ENCODE peak calls at places on chromosomes 11 and 22, in five cellular contexts. A is Caco-2, U is tibial nerve, X is glutamatergic neuron, K is pancreas. I is an unnamed sample.
A peak's percentile ranks its signal among the peaks of the same experiment; 100 is the strongest.

GRCh38 chr11:35814026-35814425 is 129.8 kb upstream of the LDLRAD3 start:
- DNase-seq in A (no peak), U (no peak), X (no peak), K (no peak), I (no peak)

GRCh38 chr11:134398644-134399292 is 13.3 kb downstream of the B3GAT1 start:
- DNase-seq in A (no peak), U (no peak), X (peak; percentile 61), K (no peak), I (no peak)

GRCh38 chr11:76824980-76825725 is 35.6 kb upstream of the ACER3 start:
- DNase-seq in A (no peak), U (no peak), X (no peak), K (no peak), I (no peak)

GRCh38 chr11:14578551-14578956 is 58.4 kb upstream of the PSMA1 start:
- DNase-seq in A (no peak), U (peak; percentile 16), X (no peak), K (peak; percentile 32), I (peak; percentile 18)

GRCh38 chr22:24181088-24181995 is at the start of gene SUSD2:
- DNase-seq in A (peak; percentile 62), U (no peak), X (peak; percentile 92), K (no peak), I (no peak)

GRCh38 chr11:122741613-122742012 is 86.1 kb downstream of the UBASH3B start:
- DNase-seq in A (no peak), U (peak; percentile 46), X (no peak), K (peak; percentile 51), I (no peak)

GRCh38 chr22:44291265-44292006 is 21.3 kb downstream of the SHISAL1 start:
- DNase-seq in A (no peak), U (no peak), X (no peak), K (no peak), I (no peak)

GRCh38 chr22:20654343-20655208 is 119.3 kb upstream of the SERPIND1 start:
- DNase-seq in A (no peak), U (no peak), X (no peak), K (no peak), I (no peak)

GRCh38 chr11:86152006-86152862 is 83.3 kb upstream of the PICALM start:
- DNase-seq in A (no peak), U (no peak), X (no peak), K (no peak), I (no peak)

GRCh38 chr11:62269654-62270278 is at the start of gene SCGB2A2:
- DNase-seq in A (peak; percentile 8), U (no peak), X (no peak), K (no peak), I (no peak)

GRCh38 chr22:37175414-37176144 is 12.5 kb downstream of the C1QTNF6 start:
- DNase-seq in A (no peak), U (no peak), X (peak; percentile 4), K (no peak), I (no peak)

GRCh38 chr11:12675951-12676711 is 1.9 kb downstream of the TEAD1 start:
- DNase-seq in A (no peak), U (peak; percentile 40), X (no peak), K (no peak), I (no peak)

GRCh38 chr11:79419120-79419519 is 21.7 kb downstream of the TENM4 start:
- DNase-seq in A (no peak), U (no peak), X (no peak), K (no peak), I (no peak)

GRCh38 chr11:39011822-39012221 is 2413.8 kb upstream of the RAG2 start:
- DNase-seq in A (peak; percentile 36), U (no peak), X (no peak), K (no peak), I (no peak)

GRCh38 chr11:124746621-124747243 is 5.3 kb downstream of the VSIG2 start:
- DNase-seq in A (peak; percentile 94), U (peak; percentile 40), X (peak; percentile 50), K (peak; percentile 83), I (peak; percentile 75)

GRCh38 chr11:18145025-18145424 is 12.7 kb downstream of the MRGPRX3 start:
- DNase-seq in A (no peak), U (no peak), X (no peak), K (no peak), I (no peak)

GRCh38 chr11:72818971-72819370 is 4.8 kb downstream of the ATG16L2 start:
- DNase-seq in A (no peak), U (no peak), X (no peak), K (no peak), I (no peak)

GRCh38 chr11:72816404-72816990 is 2.3 kb downstream of the ATG16L2 start:
- DNase-seq in A (no peak), U (no peak), X (no peak), K (no peak), I (no peak)

GRCh38 chr11:72814831-72815618 is 814 bp downstream of the ATG16L2 start:
- DNase-seq in A (peak; percentile 45), U (no peak), X (no peak), K (no peak), I (peak; percentile 66)

GRCh38 chr11:72820439-72821139 is 6.4 kb downstream of the ATG16L2 start:
- DNase-seq in A (no peak), U (no peak), X (no peak), K (no peak), I (no peak)

GRCh38 chr11:72817966-72818365 is 3.8 kb downstream of the ATG16L2 start:
- DNase-seq in A (no peak), U (no peak), X (no peak), K (no peak), I (no peak)
- TF ChIP-seq CTCF in A (no peak), U (no peak), X (no peak), K (no peak), I (no peak)

DNA sequence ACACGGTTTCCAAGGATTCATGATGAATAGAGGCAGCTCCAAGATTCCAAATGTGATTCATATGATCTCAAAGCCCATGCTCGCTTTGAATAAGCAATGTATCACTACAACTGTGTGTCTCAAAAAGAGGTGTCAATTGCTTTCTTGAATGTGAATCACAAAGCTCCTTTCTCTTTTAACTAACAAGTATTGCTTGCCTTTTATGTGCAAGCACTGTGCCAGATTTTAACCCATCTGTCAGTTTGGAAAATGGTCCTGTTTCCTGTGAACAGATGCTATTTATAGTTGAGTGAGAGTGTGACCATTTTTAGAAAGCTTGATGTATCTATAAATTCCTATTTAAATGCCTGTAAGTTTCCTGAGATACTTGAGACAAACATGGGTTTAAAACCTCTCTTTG is 6.5 kb downstream of the OOSP1 start:
- DNase-seq in A (no peak), U (no peak), X (no peak), K (no peak), I (no peak)
- TF ChIP-seq CTCF in A (no peak), U (no peak), X (no peak), K (no peak), I (no peak)

GRCh38 chr11:90434858-90435257 is 212.0 kb upstream of the CHORDC1 start:
- DNase-seq in A (peak; percentile 74), U (no peak), X (no peak), K (no peak), I (peak; percentile 30)
- TF ChIP-seq CTCF in A (peak; percentile 70), U (no peak), X (no peak), K (no peak), I (no peak)

GRCh38 chr22:22945195-22945594 is 57.6 kb downstream of the IGLL5 start:
- DNase-seq in A (no peak), U (no peak), X (no peak), K (no peak), I (no peak)

GRCh38 chr22:22942511-22943329 is 55.1 kb downstream of the IGLL5 start:
- DNase-seq in A (peak; percentile 59), U (peak; percentile 39), X (peak; percentile 86), K (no peak), I (peak; percentile 81)

GRCh38 chr22:22941831-22942510 is 54.4 kb downstream of the IGLL5 start:
- DNase-seq in A (no peak), U (no peak), X (no peak), K (no peak), I (no peak)

GRCh38 chr22:22944268-22944985 is 56.8 kb downstream of the IGLL5 start:
- DNase-seq in A (no peak), U (no peak), X (no peak), K (no peak), I (peak; percentile 2)

DNA sequence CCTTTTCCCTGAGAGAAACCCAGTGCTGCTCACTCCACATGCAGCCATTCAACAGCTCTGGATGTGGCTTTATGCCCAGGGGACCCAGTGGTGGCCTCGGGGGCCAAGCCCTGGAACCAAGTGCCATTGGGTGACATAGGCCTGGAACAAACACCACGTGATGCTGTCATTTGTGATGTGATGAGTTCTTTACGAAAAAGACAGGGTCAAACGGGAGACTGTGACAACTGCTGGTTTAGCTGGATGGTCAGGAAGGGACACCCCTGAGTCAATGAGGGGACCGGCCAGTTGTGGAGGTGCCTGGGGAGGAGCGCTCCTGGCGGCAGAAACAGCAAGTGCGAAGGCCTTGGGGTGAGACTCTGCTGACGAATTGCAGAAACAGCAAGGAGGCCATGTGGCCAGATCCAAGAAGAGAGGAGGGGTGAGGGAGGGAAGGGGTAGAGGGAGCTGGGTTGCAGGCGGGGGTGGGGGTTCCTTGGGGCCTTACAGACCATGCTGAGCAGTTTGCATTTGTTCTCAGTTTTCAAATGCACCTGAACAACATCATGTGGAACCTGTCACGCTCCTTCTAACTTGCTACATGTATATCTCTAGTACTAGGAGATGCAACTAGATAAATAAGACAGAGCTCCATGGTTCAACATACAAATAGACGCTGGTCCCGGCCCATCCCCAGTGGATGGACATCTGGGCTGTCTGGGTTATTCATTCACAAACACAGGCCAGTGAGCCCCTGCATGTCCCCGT is 56.1 kb downstream of the IGLL5 start:
- DNase-seq in A (no peak), U (no peak), X (no peak), K (no peak), I (peak; percentile 3)
- TF ChIP-seq CTCF in A (no peak), U (no peak), X (no peak), K (no peak), I (no peak)

GRCh38 chr11:100573911-100574513 is 113.1 kb upstream of the ARHGAP42 start:
- DNase-seq in A (no peak), U (no peak), X (no peak), K (no peak), I (no peak)

GRCh38 chr11:100581318-100581717 is 105.8 kb upstream of the ARHGAP42 start:
- DNase-seq in A (no peak), U (no peak), X (no peak), K (no peak), I (no peak)

GRCh38 chr11:100578966-100579365 is 108.1 kb upstream of the ARHGAP42 start:
- DNase-seq in A (peak; percentile 19), U (no peak), X (no peak), K (no peak), I (no peak)

GRCh38 chr11:100574894-100575769 is 112.0 kb upstream of the ARHGAP42 start:
- DNase-seq in A (peak; percentile 36), U (no peak), X (no peak), K (no peak), I (no peak)

GRCh38 chr11:100576044-100577021 is 110.8 kb upstream of the ARHGAP42 start:
- DNase-seq in A (peak; percentile 64), U (peak; percentile 37), X (no peak), K (no peak), I (peak; percentile 30)
- TF ChIP-seq CTCF in A (peak; percentile 80), U (peak; percentile 64), X (peak; percentile 79), K (peak; percentile 51), I (peak; percentile 67)